ENCODE peak calls at places on chromosomes 3 and 15, in four cellular contexts. One of them, this sample, is unnamed.

GRCh38 chr3:31379598-31379997 is 153.1 kb upstream of the STT3B start:
- DNase-seq in stomach: no peak
- DNase-seq in CD4-positive, alpha-beta T cell: no peak
- DNase-seq in kidney epithelial cell: no peak
- DNase-seq in this sample: no peak

GRCh38 chr3:98733055-98733777 is 29.9 kb upstream of the ST3GAL6 start:
- DNase-seq in stomach: peak
- DNase-seq in CD4-positive, alpha-beta T cell: no peak
- DNase-seq in kidney epithelial cell: no peak
- DNase-seq in this sample: no peak

GRCh38 chr3:150520408-150520807 is 25.9 kb downstream of the SERP1 start:
- DNase-seq in stomach: no peak
- DNase-seq in CD4-positive, alpha-beta T cell: no peak
- DNase-seq in kidney epithelial cell: no peak
- DNase-seq in this sample: no peak

GRCh38 chr3:45933586-45933985 is 9.7 kb upstream of the CXCR6 start:
- DNase-seq in stomach: no peak
- DNase-seq in CD4-positive, alpha-beta T cell: no peak
- DNase-seq in kidney epithelial cell: no peak
- DNase-seq in this sample: no peak

GRCh38 chr15:72616491-72617210 is 37.8 kb upstream of the GOLGA6B start:
- DNase-seq in stomach: no peak
- DNase-seq in CD4-positive, alpha-beta T cell: no peak
- DNase-seq in kidney epithelial cell: no peak
- DNase-seq in this sample: peak

GRCh38 chr3:55893045-55893664 is 406.0 kb upstream of the WNT5A start:
- DNase-seq in stomach: no peak
- DNase-seq in CD4-positive, alpha-beta T cell: no peak
- DNase-seq in kidney epithelial cell: no peak
- DNase-seq in this sample: no peak

GRCh38 chr15:43518073-43518761 is 809 bp downstream of the MAP1A start:
- DNase-seq in stomach: no peak
- DNase-seq in CD4-positive, alpha-beta T cell: no peak
- DNase-seq in kidney epithelial cell: no peak
- DNase-seq in this sample: no peak

GRCh38 chr15:55279746-55280351 is 9.8 kb downstream of the RAB27A start:
- DNase-seq in stomach: no peak
- DNase-seq in CD4-positive, alpha-beta T cell: peak
- DNase-seq in kidney epithelial cell: peak
- DNase-seq in this sample: no peak

GRCh38 chr15:86725628-86726027 is 646.0 kb downstream of the AGBL1 start:
- DNase-seq in stomach: no peak
- DNase-seq in CD4-positive, alpha-beta T cell: no peak
- DNase-seq in kidney epithelial cell: no peak
- DNase-seq in this sample: no peak

GRCh38 chr3:14836049-14836468 is 17.3 kb downstream of the FGD5 start:
- DNase-seq in stomach: peak
- DNase-seq in CD4-positive, alpha-beta T cell: no peak
- DNase-seq in kidney epithelial cell: no peak
- DNase-seq in this sample: no peak

GRCh38 chr15:65130941-65131340 is 2.7 kb downstream of the PDCD7 start:
- DNase-seq in stomach: no peak
- DNase-seq in CD4-positive, alpha-beta T cell: no peak
- DNase-seq in kidney epithelial cell: no peak
- DNase-seq in this sample: no peak

GRCh38 chr15:74635228-74635627 is 19.6 kb downstream of the CLK3 start:
- DNase-seq in stomach: peak
- DNase-seq in CD4-positive, alpha-beta T cell: peak
- DNase-seq in kidney epithelial cell: no peak
- DNase-seq in this sample: no peak

GRCh38 chr3:54649551-54649950 is 278.3 kb downstream of the LRTM1 start:
- DNase-seq in stomach: no peak
- DNase-seq in CD4-positive, alpha-beta T cell: no peak
- DNase-seq in kidney epithelial cell: no peak
- DNase-seq in this sample: no peak

GRCh38 chr3:153330891-153331290 is 168.9 kb downstream of the RAP2B start:
- DNase-seq in stomach: no peak
- DNase-seq in CD4-positive, alpha-beta T cell: no peak
- DNase-seq in kidney epithelial cell: no peak
- DNase-seq in this sample: no peak

GRCh38 chr3:98680723-98681122 is 82.4 kb upstream of the ST3GAL6 start:
- DNase-seq in stomach: no peak
- DNase-seq in CD4-positive, alpha-beta T cell: no peak
- DNase-seq in kidney epithelial cell: peak
- DNase-seq in this sample: no peak

GRCh38 chr3:40366203-40367162 is 20.5 kb upstream of the ENTPD3 start:
- DNase-seq in stomach: no peak
- DNase-seq in CD4-positive, alpha-beta T cell: no peak
- DNase-seq in kidney epithelial cell: no peak
- DNase-seq in this sample: no peak

GRCh38 chr15:44215594-44215993 is 20.5 kb upstream of the FRMD5 start:
- DNase-seq in stomach: no peak
- DNase-seq in CD4-positive, alpha-beta T cell: no peak
- DNase-seq in kidney epithelial cell: peak
- DNase-seq in this sample: no peak

GRCh38 chr3:185979721-185980121 is 41.9 kb upstream of the TRA2B start:
- DNase-seq in stomach: no peak
- DNase-seq in CD4-positive, alpha-beta T cell: no peak
- DNase-seq in kidney epithelial cell: no peak
- DNase-seq in this sample: no peak

GRCh38 chr15:59218710-59219109 is 12.1 kb downstream of the LDHAL6B start:
- DNase-seq in stomach: no peak
- DNase-seq in CD4-positive, alpha-beta T cell: no peak
- DNase-seq in kidney epithelial cell: no peak
- DNase-seq in this sample: no peak

GRCh38 chr3:132205609-132206008 is 111.6 kb upstream of the ACP3 start:
- DNase-seq in stomach: no peak
- DNase-seq in CD4-positive, alpha-beta T cell: no peak
- DNase-seq in kidney epithelial cell: no peak
- DNase-seq in this sample: no peak

GRCh38 chr3:151200586-151200985 is 2.4 kb downstream of the GPR171 start:
- DNase-seq in stomach: no peak
- DNase-seq in CD4-positive, alpha-beta T cell: no peak
- DNase-seq in kidney epithelial cell: no peak
- DNase-seq in this sample: no peak

GRCh38 chr15:33131880-33132279 is 62.6 kb downstream of the FMN1 start:
- DNase-seq in stomach: no peak
- DNase-seq in CD4-positive, alpha-beta T cell: no peak
- DNase-seq in kidney epithelial cell: no peak
- DNase-seq in this sample: no peak

GRCh38 chr15:86231864-86232801 is 152.5 kb downstream of the AGBL1 start:
- DNase-seq in stomach: no peak
- DNase-seq in CD4-positive, alpha-beta T cell: peak
- DNase-seq in kidney epithelial cell: no peak
- DNase-seq in this sample: no peak

GRCh38 chr3:194485876-194486539 is 794 bp downstream of the ATP13A3 start:
- DNase-seq in stomach: peak
- DNase-seq in CD4-positive, alpha-beta T cell: peak
- DNase-seq in kidney epithelial cell: no peak
- DNase-seq in this sample: peak

GRCh38 chr15:76116138-76116885 is 56.5 kb downstream of the TMEM266 start:
- DNase-seq in stomach: no peak
- DNase-seq in CD4-positive, alpha-beta T cell: no peak
- DNase-seq in kidney epithelial cell: no peak
- DNase-seq in this sample: no peak

GRCh38 chr3:29185706-29186105 is 95.2 kb upstream of the RBMS3 start:
- DNase-seq in stomach: no peak
- DNase-seq in CD4-positive, alpha-beta T cell: no peak
- DNase-seq in kidney epithelial cell: no peak
- DNase-seq in this sample: no peak

GRCh38 chr3:56862352-56863062 is 60.8 kb upstream of the ARHGEF3 start:
- DNase-seq in stomach: no peak
- DNase-seq in CD4-positive, alpha-beta T cell: no peak
- DNase-seq in kidney epithelial cell: peak
- DNase-seq in this sample: no peak

GRCh38 chr15:57384816-57385215 is 8.5 kb downstream of the CGNL1 start:
- DNase-seq in stomach: no peak
- DNase-seq in CD4-positive, alpha-beta T cell: no peak
- DNase-seq in kidney epithelial cell: no peak
- DNase-seq in this sample: no peak

GRCh38 chr15:89900849-89901248 is 7.1 kb upstream of the AP3S2 start:
- DNase-seq in stomach: no peak
- DNase-seq in CD4-positive, alpha-beta T cell: no peak
- DNase-seq in kidney epithelial cell: no peak
- DNase-seq in this sample: no peak

GRCh38 chr15:49236869-49237268 is 66.8 kb downstream of the GALK2 start:
- DNase-seq in stomach: no peak
- DNase-seq in CD4-positive, alpha-beta T cell: no peak
- DNase-seq in kidney epithelial cell: no peak
- DNase-seq in this sample: no peak

GRCh38 chr15:84781505-84781904 is 33.1 kb downstream of the ZNF592 start:
- DNase-seq in stomach: no peak
- DNase-seq in CD4-positive, alpha-beta T cell: no peak
- DNase-seq in kidney epithelial cell: no peak
- DNase-seq in this sample: no peak

GRCh38 chr15:45670511-45670910 is 35.7 kb downstream of the SQOR start:
- DNase-seq in stomach: no peak
- DNase-seq in CD4-positive, alpha-beta T cell: no peak
- DNase-seq in kidney epithelial cell: no peak
- DNase-seq in this sample: no peak

GRCh38 chr3:143226678-143227291 is 107.2 kb downstream of the CHST2 start:
- DNase-seq in stomach: no peak
- DNase-seq in CD4-positive, alpha-beta T cell: no peak
- DNase-seq in kidney epithelial cell: no peak
- DNase-seq in this sample: no peak

GRCh38 chr3:133040696-133041523 is 2.7 kb downstream of the TMEM108 start:
- DNase-seq in stomach: peak
- DNase-seq in CD4-positive, alpha-beta T cell: no peak
- DNase-seq in kidney epithelial cell: peak
- DNase-seq in this sample: peak

GRCh38 chr15:22895465-22896190 is 57.2 kb downstream of the NIPA2 start:
- DNase-seq in stomach: peak
- DNase-seq in CD4-positive, alpha-beta T cell: no peak
- DNase-seq in kidney epithelial cell: peak
- DNase-seq in this sample: no peak

GRCh38 chr3:99651561-99651960 is 13.2 kb downstream of the COL8A1 start:
- DNase-seq in stomach: no peak
- DNase-seq in CD4-positive, alpha-beta T cell: no peak
- DNase-seq in kidney epithelial cell: peak
- DNase-seq in this sample: no peak

GRCh38 chr3:133112666-133113065 is 74.5 kb downstream of the TMEM108 start:
- DNase-seq in stomach: no peak
- DNase-seq in CD4-positive, alpha-beta T cell: no peak
- DNase-seq in kidney epithelial cell: no peak
- DNase-seq in this sample: no peak

DNA sequence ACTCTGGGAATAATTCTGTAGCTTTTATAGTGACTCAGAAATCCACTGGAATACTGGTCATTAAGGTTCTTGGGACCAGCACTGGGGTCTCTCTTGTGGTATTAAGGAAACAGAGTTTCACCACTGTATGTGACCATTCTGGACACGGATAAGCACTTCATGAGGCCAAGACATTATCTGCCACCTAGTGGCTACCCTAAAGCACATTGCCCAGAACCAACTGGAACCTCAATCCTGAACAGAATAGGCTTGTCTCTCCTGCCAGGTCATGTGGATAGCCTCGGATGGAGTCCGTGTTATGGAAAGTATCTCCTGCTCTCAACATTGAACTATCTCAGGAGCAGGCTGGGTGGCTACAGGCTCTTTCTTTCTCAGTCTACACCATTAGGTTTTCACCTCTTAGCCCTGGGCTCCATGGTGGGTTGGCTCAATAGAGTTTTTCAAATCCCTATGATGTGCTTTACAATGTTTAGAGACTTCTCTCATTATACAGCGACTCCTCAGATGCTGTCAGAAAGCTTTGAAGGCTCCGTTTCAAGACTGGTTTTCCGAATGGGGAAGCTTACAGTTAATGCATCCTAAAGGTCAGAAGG is 167.6 kb upstream of the ST8SIA2 start:
- DNase-seq in stomach: no peak
- DNase-seq in CD4-positive, alpha-beta T cell: no peak
- DNase-seq in kidney epithelial cell: no peak
- DNase-seq in this sample: no peak
- TF ChIP-seq CTCF in stomach: no peak
- TF ChIP-seq CTCF in CD4-positive, alpha-beta T cell: no peak
- TF ChIP-seq CTCF in kidney epithelial cell: peak
- TF ChIP-seq CTCF in this sample: peak

DNA sequence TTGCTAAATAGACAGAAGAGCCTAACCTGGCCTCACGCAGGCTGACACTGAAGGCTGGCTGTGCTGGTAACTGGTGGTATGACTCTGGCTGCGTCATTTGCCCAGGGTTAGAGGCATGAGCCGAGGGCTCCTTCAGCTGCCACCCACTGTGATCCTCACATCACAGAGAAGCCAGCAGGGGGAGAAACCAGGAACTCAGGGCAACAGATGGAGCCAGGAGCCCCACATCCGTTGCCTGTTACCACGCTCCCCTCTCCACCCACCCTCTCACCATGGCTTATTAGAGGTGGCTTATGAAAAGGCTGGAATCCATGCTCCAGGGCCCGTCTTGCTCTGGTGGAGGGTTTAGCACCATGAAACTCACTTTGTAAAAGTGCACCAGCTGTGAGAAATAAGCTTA is 60.7 kb downstream of the ASB7 start:
- DNase-seq in stomach: no peak
- DNase-seq in CD4-positive, alpha-beta T cell: no peak
- DNase-seq in kidney epithelial cell: no peak
- DNase-seq in this sample: no peak
- TF ChIP-seq CTCF in stomach: no peak
- TF ChIP-seq CTCF in CD4-positive, alpha-beta T cell: no peak
- TF ChIP-seq CTCF in kidney epithelial cell: peak
- TF ChIP-seq CTCF in this sample: peak

DNA sequence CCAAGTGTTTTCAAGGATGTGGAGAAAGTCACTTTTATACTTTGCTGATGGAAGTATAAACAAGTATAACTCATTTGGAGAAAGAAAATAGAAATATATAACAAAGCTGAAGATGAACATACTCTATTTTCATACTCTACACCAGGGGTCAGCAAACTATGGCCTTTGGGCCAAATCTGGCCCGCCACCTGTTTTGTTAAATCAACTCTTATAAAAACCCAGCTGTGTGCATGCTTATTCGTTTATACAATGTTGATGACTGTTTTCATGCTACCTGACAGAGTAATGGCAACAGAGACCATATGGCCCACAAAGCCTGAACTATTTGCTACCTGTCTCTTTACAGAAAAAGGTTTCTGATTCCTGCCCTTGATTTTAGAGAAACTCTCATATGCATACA is 124.0 kb downstream of the NR1D2 start:
- DNase-seq in stomach: no peak
- DNase-seq in CD4-positive, alpha-beta T cell: no peak
- DNase-seq in kidney epithelial cell: no peak
- DNase-seq in this sample: no peak
- TF ChIP-seq CTCF in stomach: no peak
- TF ChIP-seq CTCF in CD4-positive, alpha-beta T cell: no peak
- TF ChIP-seq CTCF in kidney epithelial cell: peak
- TF ChIP-seq CTCF in this sample: peak

GRCh38 chr3:182668541-182668940 is 124.8 kb upstream of the ATP11B start:
- DNase-seq in stomach: no peak
- DNase-seq in CD4-positive, alpha-beta T cell: no peak
- DNase-seq in kidney epithelial cell: no peak
- DNase-seq in this sample: no peak

GRCh38 chr3:182673336-182673735 is 120.0 kb upstream of the ATP11B start:
- DNase-seq in stomach: no peak
- DNase-seq in CD4-positive, alpha-beta T cell: no peak
- DNase-seq in kidney epithelial cell: no peak
- DNase-seq in this sample: no peak

GRCh38 chr3:182668974-182669373 is 124.3 kb upstream of the ATP11B start:
- DNase-seq in stomach: no peak
- DNase-seq in CD4-positive, alpha-beta T cell: no peak
- DNase-seq in kidney epithelial cell: no peak
- DNase-seq in this sample: no peak

GRCh38 chr3:182671942-182672341 is 121.4 kb upstream of the ATP11B start:
- DNase-seq in stomach: no peak
- DNase-seq in CD4-positive, alpha-beta T cell: no peak
- DNase-seq in kidney epithelial cell: no peak
- DNase-seq in this sample: no peak
- TF ChIP-seq CTCF in stomach: no peak
- TF ChIP-seq CTCF in CD4-positive, alpha-beta T cell: no peak
- TF ChIP-seq CTCF in kidney epithelial cell: no peak
- TF ChIP-seq CTCF in this sample: no peak